ENCODE peak calls at places on chromosomes 4 and X, in four cellular contexts. J is Caco-2, N is PC-3, M is H1. K is an unnamed sample.
A peak's percentile ranks its signal among the peaks of the same experiment; 100 is the strongest.

GRCh38 chr4:182809417-182810102 is 107.6 kb downstream of the DCTD start:
- DNase-seq in J (no peak), M (no peak), N (peak; percentile 47), K (no peak)

GRCh38 chr4:43932448-43932847 is 516.2 kb downstream of the KCTD8 start:
- DNase-seq in J (no peak), N (no peak), M (no peak), K (no peak)

GRCh38 chr4:173531085-173531965 is 1.3 kb upstream of the HAND2 start:
- DNase-seq in J (no peak), M (no peak), N (no peak), K (peak; percentile 56)

GRCh38 chr4:15765910-15766703 is 12.0 kb upstream of the CD38 start:
- DNase-seq in J (no peak), N (no peak), M (no peak), K (no peak)

GRCh38 chrX:14922437-14922836 is 49.2 kb downstream of the MOSPD2 start:
- DNase-seq in J (no peak), N (peak; percentile 64), M (no peak), K (no peak)

GRCh38 chr4:144627663-144628076 is 18.3 kb upstream of the HHIP start:
- DNase-seq in M (no peak), J (no peak), N (peak; percentile 80), K (no peak)

GRCh38 chr4:31647776-31648175 is 927.6 kb downstream of the PCDH7 start:
- DNase-seq in N (peak; percentile 32), M (no peak), J (no peak), K (no peak)

GRCh38 chrX:26253526-26253925 is 37.6 kb downstream of the MAGEB5 start:
- DNase-seq in N (no peak), M (no peak), J (no peak), K (no peak)

GRCh38 chr4:38948551-38948950 is 80.9 kb downstream of the FAM114A1 start:
- DNase-seq in J (no peak), N (peak; percentile 77), M (no peak), K (peak; percentile 58)

GRCh38 chr4:183240581-183241321 is 79.3 kb downstream of the CLDN22 start:
- DNase-seq in M (no peak), J (no peak), N (no peak), K (no peak)

GRCh38 chr4:123478859-123479345 is 82.3 kb downstream of the SPRY1 start:
- DNase-seq in J (peak; percentile 98), M (no peak), N (peak; percentile 87), K (no peak)

GRCh38 chr4:184331155-184331995 is 113.7 kb upstream of the ENPP6 start:
- DNase-seq in N (peak; percentile 68), M (no peak), J (no peak), K (no peak)

GRCh38 chrX:46849933-46850332 is 13.1 kb downstream of the RP2 start:
- DNase-seq in N (no peak), M (no peak), J (no peak), K (no peak)

GRCh38 chr4:99734583-99735322 is 77.1 kb upstream of the C4orf54 start:
- DNase-seq in M (no peak), N (no peak), J (no peak), K (no peak)

GRCh38 chr4:119523399-119523798 is 105.2 kb downstream of the PDE5A start:
- DNase-seq in M (no peak), N (no peak), J (no peak), K (no peak)

GRCh38 chrX:40003982-40004535 is 93.7 kb downstream of the BCOR start:
- DNase-seq in M (no peak), N (no peak), J (peak; percentile 48), K (no peak)

GRCh38 chrX:85136409-85136808 is 107.2 kb downstream of the SATL1 start:
- DNase-seq in N (no peak), J (no peak), M (no peak), K (no peak)

GRCh38 chr4:92121099-92121498 is 182.7 kb upstream of the GRID2 start:
- DNase-seq in N (peak; percentile 34), M (no peak), J (no peak), K (no peak)

GRCh38 chr4:27728892-27729291 is 868.3 kb downstream of the STIM2 start:
- DNase-seq in N (no peak), M (no peak), J (no peak), K (no peak)

GRCh38 chrX:103782640-103783039 is 6.0 kb downstream of the PLP1 start:
- DNase-seq in M (no peak), N (no peak), J (no peak), K (no peak)

GRCh38 chr4:15145709-15146108 is 143.4 kb downstream of the CPEB2 start:
- DNase-seq in M (no peak), J (no peak), N (peak; percentile 3), K (no peak)

GRCh38 chr4:99808260-99808857 is 8.3 kb upstream of the DAPP1 start:
- DNase-seq in J (peak; percentile 71), M (no peak), N (peak; percentile 80), K (no peak)

GRCh38 chr4:125316781-125317525 is 2.2 kb downstream of the FAT4 start:
- DNase-seq in J (no peak), N (no peak), M (no peak), K (peak; percentile 64)

GRCh38 chr4:109171098-109171497 is 131.4 kb downstream of the COL25A1 start:
- DNase-seq in M (no peak), N (no peak), J (no peak), K (no peak)

GRCh38 chr4:155433636-155434360 is 57.0 kb upstream of the MAP9 start:
- DNase-seq in M (no peak), N (peak; percentile 87), J (no peak), K (no peak)

GRCh38 chr4:88674565-88674964 is 23.1 kb downstream of the NAP1L5 start:
- DNase-seq in N (peak; percentile 2), J (no peak), M (no peak), K (no peak)

GRCh38 chr4:15451866-15452765 is 17.6 kb upstream of the CC2D2A start:
- DNase-seq in J (no peak), N (peak; percentile 69), M (no peak), K (no peak)

GRCh38 chr4:69763233-69763632 is 2.8 kb upstream of the SULT1B1 start:
- DNase-seq in M (no peak), J (no peak), N (no peak), K (no peak)

GRCh38 chr4:98544141-98544817 is 114.1 kb downstream of the TSPAN5 start:
- DNase-seq in M (no peak), J (no peak), N (no peak), K (no peak)

GRCh38 chr4:54322817-54323417 is 93.8 kb downstream of the PDGFRA start:
- DNase-seq in N (peak; percentile 88), M (peak; percentile 61), J (peak; percentile 75), K (no peak)

GRCh38 chr4:105050896-105051295 is 95.8 kb upstream of the TET2 start:
- DNase-seq in M (no peak), J (no peak), N (peak; percentile 27), K (no peak)

GRCh38 chr4:57156242-57156990 is 46.2 kb upstream of the IGFBP7 start:
- DNase-seq in M (no peak), N (peak; percentile 77), J (no peak), K (no peak)

GRCh38 chrX:3120426-3120825 is 79.2 kb downstream of the ARSF start:
- DNase-seq in J (no peak), N (no peak), M (no peak), K (no peak)

GRCh38 chr4:73603854-73604584 is 16.2 kb downstream of the RASSF6 start:
- DNase-seq in N (no peak), J (no peak), M (no peak), K (no peak)

GRCh38 chr4:157012781-157013180 is 41.2 kb upstream of the PDGFC start:
- DNase-seq in J (no peak), N (peak; percentile 20), M (no peak), K (no peak)

GRCh38 chrX:38717871-38718270 is 83.4 kb upstream of the MID1IP1 start:
- DNase-seq in N (peak; percentile 46), M (no peak), J (no peak), K (no peak)

GRCh38 chrX:70826715-70827114 is 81.8 kb downstream of the TEX11 start:
- DNase-seq in N (no peak), J (no peak), M (no peak), K (no peak)

GRCh38 chrX:111876646-111877045 is 665 bp downstream of the TRPC5OS start:
- DNase-seq in N (no peak), J (no peak), M (no peak), K (no peak)

DNA sequence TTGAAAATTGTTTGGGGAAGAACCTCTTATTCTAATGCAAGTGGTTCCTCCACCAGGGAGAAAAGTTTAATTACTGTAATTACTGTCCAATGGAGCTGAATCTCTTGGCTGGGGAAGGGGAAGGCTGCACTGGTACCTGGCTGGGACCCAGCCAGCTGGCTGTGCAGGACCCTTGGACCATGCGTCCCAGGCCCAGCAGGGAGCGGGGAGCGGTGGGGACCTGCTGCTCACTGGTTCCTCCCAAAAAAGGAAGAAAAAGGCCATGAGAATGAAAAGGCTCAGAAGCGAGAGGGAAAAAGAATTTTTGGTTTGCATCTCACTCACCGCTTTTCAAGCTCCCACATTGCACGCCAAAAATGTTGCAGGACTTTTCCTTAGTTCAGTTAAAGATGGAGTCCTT is 333.5 kb downstream of the FAM47B start:
- DNase-seq in J (no peak), M (no peak), N (no peak), K (no peak)
- H3K4me3 ChIP-seq in J (no peak overlapping the region), M (no peak overlapping the region), N (no peak overlapping the region), K (no peak overlapping the region)

GRCh38 chr4:10460313-10461047 is 3.3 kb upstream of the ZNF518B start:
- DNase-seq in M (no peak), J (no peak), N (no peak), K (no peak)
- H3K27me3 ChIP-seq in M (peaks cover 66% of the 10 kb centered on the region), J (no peaks in the 10 kb centered on the region), N (no peaks in the 10 kb centered on the region), K (no peaks in the 10 kb centered on the region)

DNA sequence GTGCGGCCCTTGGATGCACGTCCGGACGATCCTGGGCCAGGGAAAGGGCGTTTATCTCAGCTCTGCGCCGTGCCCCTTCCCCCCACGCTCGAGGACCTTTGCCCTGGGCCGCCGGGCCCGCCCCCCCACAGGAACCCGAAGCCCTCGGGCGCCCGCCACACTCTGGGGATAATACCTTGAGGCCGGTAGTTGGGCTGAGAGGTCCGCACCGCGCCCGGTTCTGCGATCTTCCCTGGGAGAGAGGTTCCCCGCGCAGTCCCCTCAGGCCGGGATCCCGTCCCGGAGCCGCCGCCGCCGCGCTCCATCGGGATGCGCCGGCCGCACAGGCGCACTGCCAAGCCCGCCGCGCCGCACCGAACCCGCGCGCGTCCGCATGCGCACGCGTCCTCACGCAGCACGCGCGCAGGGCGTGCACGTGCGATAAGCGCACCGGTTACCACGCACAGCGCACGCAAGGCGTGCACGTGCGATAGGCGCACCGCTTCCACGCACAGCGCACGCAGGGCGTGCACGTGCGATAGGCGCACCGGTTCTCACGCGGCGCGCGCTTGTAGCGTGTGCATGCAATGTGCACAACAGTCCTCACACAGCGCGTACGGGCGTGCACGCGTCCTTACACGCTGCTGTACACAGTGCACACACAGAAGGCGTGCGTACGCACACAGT is at the start of gene MAP7D2:
- DNase-seq in J (peak; percentile 44), N (no peak), M (no peak), K (no peak)
- H3K4me3 ChIP-seq in J (peak within 1 kb of the TSS; percentile 66), N (no peak within 1 kb of the TSS), M (peak within 1 kb of the TSS; percentile 29), K (no peak within 1 kb of the TSS)

GRCh38 chr4:126935784-126936183 is 697.0 kb upstream of the INTU start:
- DNase-seq in J (no peak), M (no peak), N (no peak), K (no peak)
- H3K27me3 ChIP-seq in J (no peaks in the 10 kb centered on the region), M (no peaks in the 10 kb centered on the region), N (no peaks in the 10 kb centered on the region), K (no peaks in the 10 kb centered on the region)

GRCh38 chr4:48904541-48905142 is 1.9 kb downstream of the OCIAD2 start:
- DNase-seq in J (no peak), M (no peak), N (no peak), K (no peak)
- H3K4me3 ChIP-seq in J (no peak overlapping the region), M (no peak overlapping the region), N (peak overlapping the region; percentile 94), K (no peak overlapping the region)